ENCODE peak calls at places on chromosomes 6 and 20, in nine cellular contexts. One of them, this sample, is unnamed.

GRCh38 chr20:11745160-11745559 is 172.5 kb upstream of the BTBD3 start:
- DNase-seq in cortex of kidney: no peak
- DNase-seq in stimulated activated CD4-positive, alpha-beta T cell treated with anti-CD3 and anti-CD28 coated beads, Interleukin-15, amount 100 ng/mL, for 24 hours: no peak
- DNase-seq in thoracic aorta: no peak
- DNase-seq in iPS DF 19.7: no peak
- DNase-seq in putamen: no peak
- DNase-seq in nephron progenitor cell: no peak
- DNase-seq in effector CD4-positive, alpha-beta T cell: no peak
- DNase-seq in amniotic stem cell: no peak
- DNase-seq in this sample: no peak

GRCh38 chr6:53357576-53358343 is 9.0 kb upstream of the ELOVL5 start:
- DNase-seq in cortex of kidney: no peak
- DNase-seq in stimulated activated CD4-positive, alpha-beta T cell treated with anti-CD3 and anti-CD28 coated beads, Interleukin-15, amount 100 ng/mL, for 24 hours: no peak
- DNase-seq in thoracic aorta: no peak
- DNase-seq in iPS DF 19.7: no peak
- DNase-seq in putamen: no peak
- DNase-seq in nephron progenitor cell: no peak
- DNase-seq in effector CD4-positive, alpha-beta T cell: no peak
- DNase-seq in amniotic stem cell: no peak
- DNase-seq in this sample: no peak

GRCh38 chr20:62063601-62063980 is 2.1 kb downstream of the TAF4 start:
- DNase-seq in cortex of kidney: no peak
- DNase-seq in stimulated activated CD4-positive, alpha-beta T cell treated with anti-CD3 and anti-CD28 coated beads, Interleukin-15, amount 100 ng/mL, for 24 hours: no peak
- DNase-seq in thoracic aorta: no peak
- DNase-seq in iPS DF 19.7: no peak
- DNase-seq in putamen: peak
- DNase-seq in nephron progenitor cell: peak
- DNase-seq in effector CD4-positive, alpha-beta T cell: no peak
- DNase-seq in amniotic stem cell: no peak
- DNase-seq in this sample: no peak

GRCh38 chr6:80438728-80439127 is 332.3 kb downstream of the BCKDHB start:
- DNase-seq in cortex of kidney: no peak
- DNase-seq in stimulated activated CD4-positive, alpha-beta T cell treated with anti-CD3 and anti-CD28 coated beads, Interleukin-15, amount 100 ng/mL, for 24 hours: no peak
- DNase-seq in thoracic aorta: no peak
- DNase-seq in iPS DF 19.7: no peak
- DNase-seq in putamen: no peak
- DNase-seq in nephron progenitor cell: no peak
- DNase-seq in effector CD4-positive, alpha-beta T cell: no peak
- DNase-seq in amniotic stem cell: peak
- DNase-seq in this sample: no peak

GRCh38 chr6:106163966-106164877 is 78.1 kb downstream of the PRDM1 start:
- DNase-seq in cortex of kidney: no peak
- DNase-seq in stimulated activated CD4-positive, alpha-beta T cell treated with anti-CD3 and anti-CD28 coated beads, Interleukin-15, amount 100 ng/mL, for 24 hours: peak
- DNase-seq in thoracic aorta: peak
- DNase-seq in iPS DF 19.7: no peak
- DNase-seq in putamen: peak
- DNase-seq in nephron progenitor cell: no peak
- DNase-seq in effector CD4-positive, alpha-beta T cell: no peak
- DNase-seq in amniotic stem cell: no peak
- DNase-seq in this sample: peak

GRCh38 chr6:22026160-22026678 is 270.6 kb downstream of the PRL start:
- DNase-seq in cortex of kidney: no peak
- DNase-seq in stimulated activated CD4-positive, alpha-beta T cell treated with anti-CD3 and anti-CD28 coated beads, Interleukin-15, amount 100 ng/mL, for 24 hours: no peak
- DNase-seq in thoracic aorta: no peak
- DNase-seq in iPS DF 19.7: no peak
- DNase-seq in putamen: no peak
- DNase-seq in nephron progenitor cell: no peak
- DNase-seq in effector CD4-positive, alpha-beta T cell: no peak
- DNase-seq in amniotic stem cell: no peak
- DNase-seq in this sample: no peak

GRCh38 chr6:89080281-89081128 is at the start of gene PNRC1:
- DNase-seq in cortex of kidney: peak
- DNase-seq in stimulated activated CD4-positive, alpha-beta T cell treated with anti-CD3 and anti-CD28 coated beads, Interleukin-15, amount 100 ng/mL, for 24 hours: peak
- DNase-seq in thoracic aorta: peak
- DNase-seq in iPS DF 19.7: peak
- DNase-seq in putamen: peak
- DNase-seq in nephron progenitor cell: peak
- DNase-seq in effector CD4-positive, alpha-beta T cell: peak
- DNase-seq in amniotic stem cell: peak
- DNase-seq in this sample: peak

GRCh38 chr6:3795836-3796395 is 44.4 kb upstream of the PXDC1 start:
- DNase-seq in cortex of kidney: no peak
- DNase-seq in stimulated activated CD4-positive, alpha-beta T cell treated with anti-CD3 and anti-CD28 coated beads, Interleukin-15, amount 100 ng/mL, for 24 hours: no peak
- DNase-seq in thoracic aorta: no peak
- DNase-seq in iPS DF 19.7: no peak
- DNase-seq in putamen: peak
- DNase-seq in nephron progenitor cell: no peak
- DNase-seq in effector CD4-positive, alpha-beta T cell: no peak
- DNase-seq in amniotic stem cell: no peak
- DNase-seq in this sample: no peak

GRCh38 chr20:18024606-18025127 is 33.0 kb downstream of the OVOL2 start:
- DNase-seq in cortex of kidney: no peak
- DNase-seq in stimulated activated CD4-positive, alpha-beta T cell treated with anti-CD3 and anti-CD28 coated beads, Interleukin-15, amount 100 ng/mL, for 24 hours: no peak
- DNase-seq in thoracic aorta: no peak
- DNase-seq in iPS DF 19.7: no peak
- DNase-seq in putamen: no peak
- DNase-seq in nephron progenitor cell: no peak
- DNase-seq in effector CD4-positive, alpha-beta T cell: no peak
- DNase-seq in amniotic stem cell: no peak
- DNase-seq in this sample: no peak

GRCh38 chr6:151293621-151294020 is 53.9 kb downstream of the AKAP12 start:
- DNase-seq in cortex of kidney: no peak
- DNase-seq in stimulated activated CD4-positive, alpha-beta T cell treated with anti-CD3 and anti-CD28 coated beads, Interleukin-15, amount 100 ng/mL, for 24 hours: no peak
- DNase-seq in thoracic aorta: no peak
- DNase-seq in iPS DF 19.7: no peak
- DNase-seq in putamen: no peak
- DNase-seq in nephron progenitor cell: no peak
- DNase-seq in effector CD4-positive, alpha-beta T cell: no peak
- DNase-seq in amniotic stem cell: no peak
- DNase-seq in this sample: no peak

This sample was measured in stimulated activated naive CD8-positive, alpha-beta T cell treated with anti-CD3 and anti-CD28 coated beads, Interleukin-15, Interleukin-2, amounts not matched to agents 100 U/mL and 50 U/mL, for 24 hours.